ENCODE peak calls at places on chromosomes 6 and 20, in nine cellular contexts. One of them, this sample, is unnamed.

GRCh38 chr6:134034478-134034877 is 17.9 kb downstream of the SLC2A12 start:
- DNase-seq in fibroblast of the aortic adventitia: no peak
- DNase-seq in cardiac fibroblast: no peak
- DNase-seq in brain microvascular endothelial cell: no peak
- DNase-seq in dorsolateral prefrontal cortex: no peak
- DNase-seq in SK-N-SH: no peak
- DNase-seq in PC-3: no peak
- DNase-seq in A549: no peak
- DNase-seq in foreskin fibroblast: no peak
- DNase-seq in this sample: no peak

GRCh38 chr6:72580281-72580940 is 41.5 kb upstream of the KCNQ5 start:
- DNase-seq in PC-3: peak; percentile 68
- DNase-seq in foreskin fibroblast: peak; percentile 73
- DNase-seq in brain microvascular endothelial cell: peak; percentile 76
- DNase-seq in dorsolateral prefrontal cortex: no peak
- DNase-seq in A549: peak; percentile 19
- DNase-seq in fibroblast of the aortic adventitia: peak; percentile 89
- DNase-seq in cardiac fibroblast: peak; percentile 89
- DNase-seq in SK-N-SH: peak; percentile 11
- DNase-seq in this sample: peak; percentile 66

GRCh38 chr6:9056556-9056955 is 621.2 kb upstream of the SLC35B3 start:
- DNase-seq in brain microvascular endothelial cell: no peak
- DNase-seq in fibroblast of the aortic adventitia: no peak
- DNase-seq in dorsolateral prefrontal cortex: no peak
- DNase-seq in A549: no peak
- DNase-seq in PC-3: no peak
- DNase-seq in SK-N-SH: no peak
- DNase-seq in cardiac fibroblast: no peak
- DNase-seq in foreskin fibroblast: no peak
- DNase-seq in this sample: no peak

GRCh38 chr6:149237464-149237863 is 80.0 kb upstream of the TAB2 start:
- DNase-seq in A549: no peak
- DNase-seq in cardiac fibroblast: no peak
- DNase-seq in foreskin fibroblast: no peak
- DNase-seq in fibroblast of the aortic adventitia: no peak
- DNase-seq in brain microvascular endothelial cell: no peak
- DNase-seq in dorsolateral prefrontal cortex: no peak
- DNase-seq in SK-N-SH: no peak
- DNase-seq in PC-3: no peak
- DNase-seq in this sample: no peak

GRCh38 chr20:2357114-2357513 is 23.6 kb upstream of the TGM6 start:
- DNase-seq in brain microvascular endothelial cell: no peak
- DNase-seq in PC-3: no peak
- DNase-seq in dorsolateral prefrontal cortex: no peak
- DNase-seq in cardiac fibroblast: no peak
- DNase-seq in fibroblast of the aortic adventitia: no peak
- DNase-seq in SK-N-SH: no peak
- DNase-seq in foreskin fibroblast: no peak
- DNase-seq in A549: no peak
- DNase-seq in this sample: no peak

GRCh38 chr6:87668006-87668405 is 34.0 kb downstream of the AKIRIN2 start:
- DNase-seq in cardiac fibroblast: no peak
- DNase-seq in foreskin fibroblast: no peak
- DNase-seq in SK-N-SH: no peak
- DNase-seq in A549: no peak
- DNase-seq in dorsolateral prefrontal cortex: no peak
- DNase-seq in fibroblast of the aortic adventitia: no peak
- DNase-seq in PC-3: no peak
- DNase-seq in brain microvascular endothelial cell: no peak
- DNase-seq in this sample: no peak

GRCh38 chr6:54897462-54898189 is 51.1 kb downstream of the FAM83B start:
- DNase-seq in cardiac fibroblast: peak; percentile 6
- DNase-seq in fibroblast of the aortic adventitia: peak; percentile 77
- DNase-seq in SK-N-SH: no peak
- DNase-seq in dorsolateral prefrontal cortex: no peak
- DNase-seq in A549: no peak
- DNase-seq in PC-3: no peak
- DNase-seq in brain microvascular endothelial cell: no peak
- DNase-seq in foreskin fibroblast: no peak
- DNase-seq in this sample: no peak

GRCh38 chr6:155502393-155502792 is 46.8 kb upstream of the NOX3 start:
- DNase-seq in brain microvascular endothelial cell: no peak
- DNase-seq in fibroblast of the aortic adventitia: no peak
- DNase-seq in cardiac fibroblast: no peak
- DNase-seq in PC-3: no peak
- DNase-seq in foreskin fibroblast: no peak
- DNase-seq in dorsolateral prefrontal cortex: no peak
- DNase-seq in A549: no peak
- DNase-seq in SK-N-SH: no peak
- DNase-seq in this sample: no peak

GRCh38 chr6:26032387-26033131 is 54.7 kb upstream of the HFE start:
- DNase-seq in cardiac fibroblast: peak; percentile 75
- DNase-seq in fibroblast of the aortic adventitia: peak; percentile 74
- DNase-seq in PC-3: peak; percentile 52
- DNase-seq in A549: no peak
- DNase-seq in SK-N-SH: no peak
- DNase-seq in brain microvascular endothelial cell: peak; percentile 22
- DNase-seq in dorsolateral prefrontal cortex: no peak
- DNase-seq in foreskin fibroblast: no peak
- DNase-seq in this sample: no peak

GRCh38 chr6:107561325-107561724 is 71.4 kb downstream of the SOBP start:
- DNase-seq in cardiac fibroblast: peak; percentile 26
- DNase-seq in PC-3: no peak
- DNase-seq in dorsolateral prefrontal cortex: no peak
- DNase-seq in fibroblast of the aortic adventitia: peak; percentile 41
- DNase-seq in A549: no peak
- DNase-seq in SK-N-SH: no peak
- DNase-seq in foreskin fibroblast: no peak
- DNase-seq in brain microvascular endothelial cell: no peak
- DNase-seq in this sample: no peak

GRCh38 chr6:98843274-98844243 is 9.2 kb downstream of the POU3F2 start:
- DNase-seq in fibroblast of the aortic adventitia: no peak
- DNase-seq in A549: no peak
- DNase-seq in dorsolateral prefrontal cortex: no peak
- DNase-seq in brain microvascular endothelial cell: no peak
- DNase-seq in PC-3: no peak
- DNase-seq in cardiac fibroblast: no peak
- DNase-seq in SK-N-SH: no peak
- DNase-seq in foreskin fibroblast: no peak
- DNase-seq in this sample: no peak

GRCh38 chr6:53793318-53793975 is 1.4 kb upstream of the LRRC1 start:
- DNase-seq in cardiac fibroblast: peak; percentile 71
- DNase-seq in SK-N-SH: peak; percentile 37
- DNase-seq in fibroblast of the aortic adventitia: peak; percentile 56
- DNase-seq in PC-3: peak; percentile 86
- DNase-seq in A549: peak; percentile 53
- DNase-seq in dorsolateral prefrontal cortex: no peak
- DNase-seq in brain microvascular endothelial cell: peak; percentile 60
- DNase-seq in foreskin fibroblast: peak; percentile 29
- DNase-seq in this sample: no peak

GRCh38 chr6:145352382-145353080 is 382.8 kb downstream of the EPM2A start:
- DNase-seq in PC-3: no peak
- DNase-seq in fibroblast of the aortic adventitia: no peak
- DNase-seq in foreskin fibroblast: no peak
- DNase-seq in brain microvascular endothelial cell: no peak
- DNase-seq in dorsolateral prefrontal cortex: no peak
- DNase-seq in SK-N-SH: no peak
- DNase-seq in A549: no peak
- DNase-seq in cardiac fibroblast: no peak
- DNase-seq in this sample: no peak
- H3K4me3 ChIP-seq in PC-3: no peak overlapping the region
- H3K4me3 ChIP-seq in fibroblast of the aortic adventitia: no peak overlapping the region
- H3K4me3 ChIP-seq in foreskin fibroblast: no peak overlapping the region
- H3K4me3 ChIP-seq in brain microvascular endothelial cell: no peak overlapping the region
- H3K4me3 ChIP-seq in dorsolateral prefrontal cortex: no peak overlapping the region
- H3K4me3 ChIP-seq in SK-N-SH: no peak overlapping the region
- H3K4me3 ChIP-seq in A549: no peak overlapping the region
- H3K4me3 ChIP-seq in cardiac fibroblast: no peak overlapping the region
- H3K4me3 ChIP-seq in this sample: no peak overlapping the region

GRCh38 chr6:113350521-113350920 is 506.6 kb upstream of the MARCKS start:
- DNase-seq in PC-3: no peak
- DNase-seq in foreskin fibroblast: peak; percentile 52
- DNase-seq in dorsolateral prefrontal cortex: no peak
- DNase-seq in A549: no peak
- DNase-seq in cardiac fibroblast: peak; percentile 27
- DNase-seq in brain microvascular endothelial cell: no peak
- DNase-seq in SK-N-SH: no peak
- DNase-seq in fibroblast of the aortic adventitia: peak; percentile 54
- DNase-seq in this sample: no peak

GRCh38 chr6:113351183-113351834 is 505.8 kb upstream of the MARCKS start:
- DNase-seq in PC-3: peak; percentile 9
- DNase-seq in A549: no peak
- DNase-seq in foreskin fibroblast: peak; percentile 81
- DNase-seq in fibroblast of the aortic adventitia: peak; percentile 88
- DNase-seq in SK-N-SH: no peak
- DNase-seq in cardiac fibroblast: peak; percentile 61
- DNase-seq in brain microvascular endothelial cell: peak; percentile 59
- DNase-seq in dorsolateral prefrontal cortex: no peak
- DNase-seq in this sample: peak; percentile 56

GRCh38 chr6:113356139-113356538 is 501.0 kb upstream of the MARCKS start:
- DNase-seq in PC-3: no peak
- DNase-seq in A549: peak; percentile 8
- DNase-seq in fibroblast of the aortic adventitia: no peak
- DNase-seq in cardiac fibroblast: no peak
- DNase-seq in brain microvascular endothelial cell: no peak
- DNase-seq in foreskin fibroblast: no peak
- DNase-seq in SK-N-SH: no peak
- DNase-seq in dorsolateral prefrontal cortex: no peak
- DNase-seq in this sample: no peak

GRCh38 chr6:113352831-113353230 is 504.3 kb upstream of the MARCKS start:
- DNase-seq in brain microvascular endothelial cell: no peak
- DNase-seq in foreskin fibroblast: no peak
- DNase-seq in dorsolateral prefrontal cortex: no peak
- DNase-seq in cardiac fibroblast: no peak
- DNase-seq in fibroblast of the aortic adventitia: no peak
- DNase-seq in SK-N-SH: no peak
- DNase-seq in A549: no peak
- DNase-seq in PC-3: no peak
- DNase-seq in this sample: no peak

DNA sequence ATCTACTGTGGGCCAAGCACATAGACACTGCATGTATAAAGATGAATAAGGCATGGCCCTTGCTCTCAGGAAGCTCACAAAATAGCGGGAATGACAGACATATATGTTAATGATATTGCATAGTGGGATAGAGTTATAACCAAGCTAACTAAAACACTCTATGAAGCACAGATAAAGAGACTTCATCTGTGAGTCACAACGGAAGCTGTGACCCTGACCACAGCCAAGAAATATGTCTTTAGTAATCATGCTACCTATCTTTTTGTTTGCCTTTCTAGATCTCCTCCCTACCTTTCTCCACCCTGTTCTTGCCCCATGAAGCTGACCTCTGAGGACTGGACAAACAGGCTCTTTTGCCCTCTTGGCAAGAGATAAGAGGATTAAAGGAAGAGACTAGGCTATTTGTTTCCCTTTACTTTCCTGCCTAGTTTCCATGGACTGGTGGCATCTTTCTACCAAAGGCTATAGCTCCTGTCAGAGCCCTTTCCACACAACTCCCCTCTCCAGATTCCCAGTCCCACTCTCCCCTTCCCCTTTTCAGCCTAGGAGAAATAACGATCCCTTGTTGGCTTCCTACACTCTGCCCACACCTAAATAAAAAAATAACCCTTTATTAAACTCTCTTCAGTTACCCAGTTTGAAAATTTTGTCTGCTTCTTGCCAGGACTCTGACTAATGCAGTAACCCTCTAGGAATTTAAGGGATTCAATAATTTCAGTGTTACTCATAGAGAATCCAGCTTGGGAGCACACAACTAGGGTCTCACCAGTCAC is 504.9 kb upstream of the MARCKS start:
- DNase-seq in A549: peak; percentile 33
- DNase-seq in fibroblast of the aortic adventitia: peak; percentile 82
- DNase-seq in PC-3: peak; percentile 87
- DNase-seq in cardiac fibroblast: peak; percentile 72
- DNase-seq in dorsolateral prefrontal cortex: no peak
- DNase-seq in SK-N-SH: no peak
- DNase-seq in foreskin fibroblast: peak; percentile 67
- DNase-seq in brain microvascular endothelial cell: peak; percentile 78
- DNase-seq in this sample: peak; percentile 37
- H3K4me3 ChIP-seq in A549: peak overlapping the region; percentile 7
- H3K4me3 ChIP-seq in fibroblast of the aortic adventitia: no peak overlapping the region
- H3K4me3 ChIP-seq in PC-3: peak overlapping the region; percentile 23
- H3K4me3 ChIP-seq in cardiac fibroblast: no peak overlapping the region
- H3K4me3 ChIP-seq in dorsolateral prefrontal cortex: no peak overlapping the region
- H3K4me3 ChIP-seq in SK-N-SH: peak overlapping the region; percentile 25
- H3K4me3 ChIP-seq in foreskin fibroblast: no peak overlapping the region
- H3K4me3 ChIP-seq in brain microvascular endothelial cell: no peak overlapping the region
- H3K4me3 ChIP-seq in this sample: no peak overlapping the region

GRCh38 chr20:63252157-63252780 is 2.0 kb downstream of the NKAIN4 start:
- DNase-seq in A549: no peak
- DNase-seq in foreskin fibroblast: no peak
- DNase-seq in cardiac fibroblast: no peak
- DNase-seq in SK-N-SH: no peak
- DNase-seq in PC-3: no peak
- DNase-seq in brain microvascular endothelial cell: no peak
- DNase-seq in dorsolateral prefrontal cortex: no peak
- DNase-seq in fibroblast of the aortic adventitia: no peak
- DNase-seq in this sample: no peak

GRCh38 chr20:63253438-63254236 is 626 bp downstream of the NKAIN4 start:
- DNase-seq in fibroblast of the aortic adventitia: no peak
- DNase-seq in dorsolateral prefrontal cortex: no peak
- DNase-seq in cardiac fibroblast: no peak
- DNase-seq in PC-3: no peak
- DNase-seq in foreskin fibroblast: no peak
- DNase-seq in brain microvascular endothelial cell: no peak
- DNase-seq in A549: peak; percentile 45
- DNase-seq in SK-N-SH: peak; percentile 65
- DNase-seq in this sample: no peak

GRCh38 chr20:63254536-63255384 is 497 bp upstream of the NKAIN4 start:
- DNase-seq in fibroblast of the aortic adventitia: no peak
- DNase-seq in foreskin fibroblast: no peak
- DNase-seq in cardiac fibroblast: no peak
- DNase-seq in dorsolateral prefrontal cortex: no peak
- DNase-seq in A549: no peak
- DNase-seq in brain microvascular endothelial cell: no peak
- DNase-seq in SK-N-SH: no peak
- DNase-seq in PC-3: no peak
- DNase-seq in this sample: no peak

GRCh38 chr20:63254237-63254535 is at the start of gene NKAIN4:
- DNase-seq in brain microvascular endothelial cell: no peak
- DNase-seq in PC-3: no peak
- DNase-seq in cardiac fibroblast: no peak
- DNase-seq in A549: no peak
- DNase-seq in SK-N-SH: peak; percentile 64
- DNase-seq in foreskin fibroblast: no peak
- DNase-seq in dorsolateral prefrontal cortex: no peak
- DNase-seq in fibroblast of the aortic adventitia: no peak
- DNase-seq in this sample: no peak

GRCh38 chr20:63253065-63253437 is 1.2 kb downstream of the NKAIN4 start:
- DNase-seq in fibroblast of the aortic adventitia: no peak
- DNase-seq in foreskin fibroblast: no peak
- DNase-seq in PC-3: no peak
- DNase-seq in SK-N-SH: no peak
- DNase-seq in cardiac fibroblast: no peak
- DNase-seq in A549: no peak
- DNase-seq in brain microvascular endothelial cell: no peak
- DNase-seq in dorsolateral prefrontal cortex: no peak
- DNase-seq in this sample: no peak
- H3K4me3 ChIP-seq in fibroblast of the aortic adventitia: no peak overlapping the region
- H3K4me3 ChIP-seq in foreskin fibroblast: no peak overlapping the region
- H3K4me3 ChIP-seq in PC-3: no peak overlapping the region
- H3K4me3 ChIP-seq in SK-N-SH: no peak overlapping the region
- H3K4me3 ChIP-seq in cardiac fibroblast: no peak overlapping the region
- H3K4me3 ChIP-seq in A549: peak overlapping the region; percentile 50
- H3K4me3 ChIP-seq in brain microvascular endothelial cell: no peak overlapping the region
- H3K4me3 ChIP-seq in dorsolateral prefrontal cortex: peak overlapping the region; percentile 30
- H3K4me3 ChIP-seq in this sample: peak overlapping the region; percentile 21

GRCh38 chr6:10531942-10532341 is 10.8 kb downstream of the GCNT2 start:
- DNase-seq in cardiac fibroblast: no peak
- DNase-seq in SK-N-SH: no peak
- DNase-seq in foreskin fibroblast: no peak
- DNase-seq in PC-3: no peak
- DNase-seq in brain microvascular endothelial cell: no peak
- DNase-seq in fibroblast of the aortic adventitia: no peak
- DNase-seq in A549: no peak
- DNase-seq in dorsolateral prefrontal cortex: no peak
- DNase-seq in this sample: no peak
- H3K4me3 ChIP-seq in cardiac fibroblast: no peak overlapping the region
- H3K4me3 ChIP-seq in SK-N-SH: no peak overlapping the region
- H3K4me3 ChIP-seq in foreskin fibroblast: no peak overlapping the region
- H3K4me3 ChIP-seq in PC-3: peak overlapping the region; percentile 81
- H3K4me3 ChIP-seq in brain microvascular endothelial cell: no peak overlapping the region
- H3K4me3 ChIP-seq in fibroblast of the aortic adventitia: no peak overlapping the region
- H3K4me3 ChIP-seq in A549: no peak overlapping the region
- H3K4me3 ChIP-seq in dorsolateral prefrontal cortex: no peak overlapping the region
- H3K4me3 ChIP-seq in this sample: no peak overlapping the region